ENCODE peak calls at places on chromosomes 7 and 10, in ten cellular contexts. N is EL; T is iris pigment epithelial cell; U is left ventricle myocardium superior; F is stomach; I is activated T-helper 1 cell treated with Interleukin-2 at 50 U/mL for 16 hours; Y is nephron progenitor cell; P is effector memory CD4-positive, alpha-beta T cell; M is NCI-H1694 treated with DMSO at 0.1 percent for 48 hours; J is tibial artery. H is an unnamed sample.

GRCh38 chr10:76033457-76034196 is 602.2 kb downstream of the LRMDA start:
- DNase-seq in N (peak; percentile 38), T (peak; percentile 15), U (no peak), F (peak; percentile 61), I (no peak), Y (no peak), P (no peak), M (no peak), J (no peak), H (peak; percentile 72)

GRCh38 chr7:150851497-150852370 is 583 bp upstream of the AOC1 start:
- DNase-seq in N (no peak), T (no peak), U (no peak), F (no peak), I (no peak), Y (no peak), P (no peak), M (no peak), J (no peak), H (no peak)

GRCh38 chr7:50369408-50370026 is 65.0 kb downstream of the IKZF1 start:
- DNase-seq in N (peak; percentile 27), T (peak; percentile 16), U (no peak), F (no peak), I (no peak), Y (peak; percentile 18), P (peak; percentile 32), M (no peak), J (no peak), H (peak; percentile 32)

GRCh38 chr10:130807721-130808120 is 503.8 kb downstream of the TCERG1L start:
- DNase-seq in N (no peak), T (no peak), U (no peak), F (no peak), I (no peak), Y (no peak), P (no peak), M (no peak), J (no peak), H (no peak)

GRCh38 chr10:103580011-103580410 is 86.5 kb downstream of the NEURL1 start:
- DNase-seq in N (no peak), T (no peak), U (no peak), F (no peak), I (no peak), Y (no peak), P (no peak), M (no peak), J (no peak), H (no peak)

GRCh38 chr10:107144490-107144889 is 20.0 kb downstream of the SORCS1 start:
- DNase-seq in N (no peak), T (no peak), U (no peak), F (no peak), I (no peak), Y (peak; percentile 49), P (no peak), M (no peak), J (no peak), H (no peak)

GRCh38 chr7:91031757-91032156 is 232.5 kb upstream of the FZD1 start:
- DNase-seq in N (no peak), T (no peak), U (no peak), F (no peak), I (no peak), Y (no peak), P (no peak), M (no peak), J (no peak), H (no peak)

GRCh38 chr7:92731327-92732063 is 104.9 kb downstream of the CDK6 start:
- DNase-seq in N (peak; percentile 48), T (peak; percentile 58), U (no peak), F (no peak), I (no peak), Y (no peak), P (no peak), M (no peak), J (no peak), H (no peak)

GRCh38 chr7:2181077-2181854 is 51.5 kb downstream of the MAD1L1 start:
- DNase-seq in N (no peak), T (no peak), U (no peak), F (no peak), I (no peak), Y (no peak), P (no peak), M (no peak), J (no peak), H (no peak)

GRCh38 chr7:4742852-4743251 is 32.6 kb upstream of the AP5Z1 start:
- DNase-seq in N (peak; percentile 6), T (no peak), U (no peak), F (no peak), I (no peak), Y (no peak), P (no peak), M (no peak), J (no peak), H (peak; percentile 42)

GRCh38 chr10:131629026-131629425 is 271.8 kb upstream of the PPP2R2D start:
- DNase-seq in N (no peak), T (no peak), U (no peak), F (no peak), I (no peak), Y (no peak), P (no peak), M (no peak), J (no peak), H (no peak)

GRCh38 chr10:94358480-94358879 is 4.3 kb downstream of the NOC3L start:
- DNase-seq in N (peak; percentile 95), T (peak; percentile 97), U (no peak), F (no peak), I (no peak), Y (no peak), P (no peak), M (no peak), J (no peak), H (peak; percentile 92)

H was measured in fibroblast of mammary gland.